ENCODE peak calls at places on chromosomes 12 and 14, in nine cellular contexts. One of them, this sample, is unnamed.
A peak's percentile ranks its signal among the peaks of the same experiment; 100 is the strongest.

GRCh38 chr12:124445121-124445718 is 122.2 kb downstream of the NCOR2 start:
- DNase-seq in heart right ventricle: no peak
- DNase-seq in transverse colon: no peak
- DNase-seq in tibial nerve: no peak
- DNase-seq in K562: no peak
- DNase-seq in uterus: no peak
- DNase-seq in IMR-90: no peak
- DNase-seq in cardiac muscle cell: no peak
- DNase-seq in lower lobe of right lung: peak; percentile 24
- DNase-seq in this sample: no peak

GRCh38 chr14:90519262-90519920 is 122.6 kb downstream of the CALM1 start:
- DNase-seq in heart right ventricle: no peak
- DNase-seq in transverse colon: no peak
- DNase-seq in tibial nerve: no peak
- DNase-seq in K562: no peak
- DNase-seq in uterus: no peak
- DNase-seq in IMR-90: no peak
- DNase-seq in cardiac muscle cell: no peak
- DNase-seq in lower lobe of right lung: peak; percentile 15
- DNase-seq in this sample: no peak

GRCh38 chr12:130116791-130117190 is 45.5 kb upstream of the FZD10 start:
- DNase-seq in heart right ventricle: no peak
- DNase-seq in transverse colon: no peak
- DNase-seq in tibial nerve: no peak
- DNase-seq in K562: no peak
- DNase-seq in uterus: no peak
- DNase-seq in IMR-90: no peak
- DNase-seq in cardiac muscle cell: no peak
- DNase-seq in lower lobe of right lung: no peak
- DNase-seq in this sample: no peak

GRCh38 chr12:5052348-5052747 is 8.7 kb downstream of the KCNA5 start:
- DNase-seq in heart right ventricle: no peak
- DNase-seq in transverse colon: no peak
- DNase-seq in tibial nerve: no peak
- DNase-seq in K562: no peak
- DNase-seq in uterus: no peak
- DNase-seq in IMR-90: no peak
- DNase-seq in cardiac muscle cell: peak; percentile 44
- DNase-seq in lower lobe of right lung: no peak
- DNase-seq in this sample: no peak

GRCh38 chr14:50775357-50775756 is 55.6 kb downstream of the NIN start:
- DNase-seq in heart right ventricle: no peak
- DNase-seq in transverse colon: no peak
- DNase-seq in tibial nerve: no peak
- DNase-seq in K562: no peak
- DNase-seq in uterus: no peak
- DNase-seq in IMR-90: peak; percentile 93
- DNase-seq in cardiac muscle cell: no peak
- DNase-seq in lower lobe of right lung: no peak
- DNase-seq in this sample: no peak

GRCh38 chr14:48967419-48967818 is 618.8 kb downstream of the RPS29 start:
- DNase-seq in heart right ventricle: no peak
- DNase-seq in transverse colon: no peak
- DNase-seq in tibial nerve: no peak
- DNase-seq in K562: no peak
- DNase-seq in uterus: no peak
- DNase-seq in IMR-90: peak; percentile 8
- DNase-seq in cardiac muscle cell: no peak
- DNase-seq in lower lobe of right lung: no peak
- DNase-seq in this sample: no peak

GRCh38 chr12:49707127-49707811 is at the start of gene FMNL3:
- DNase-seq in heart right ventricle: peak; percentile 97
- DNase-seq in transverse colon: peak; percentile 98
- DNase-seq in tibial nerve: peak; percentile 98
- DNase-seq in K562: peak; percentile 100
- DNase-seq in uterus: peak; percentile 99
- DNase-seq in IMR-90: peak; percentile 95
- DNase-seq in cardiac muscle cell: peak; percentile 98
- DNase-seq in lower lobe of right lung: peak; percentile 99
- DNase-seq in this sample: peak; percentile 96

GRCh38 chr12:93502802-93503623 is 35.7 kb downstream of the MRPL42 start:
- DNase-seq in heart right ventricle: peak; percentile 46
- DNase-seq in transverse colon: peak; percentile 43
- DNase-seq in tibial nerve: peak; percentile 58
- DNase-seq in K562: peak; percentile 20
- DNase-seq in uterus: peak; percentile 36
- DNase-seq in IMR-90: peak; percentile 48
- DNase-seq in cardiac muscle cell: peak; percentile 52
- DNase-seq in lower lobe of right lung: no peak
- DNase-seq in this sample: no peak

GRCh38 chr14:89013098-89013504 is 188.7 kb downstream of the TTC8 start:
- DNase-seq in heart right ventricle: no peak
- DNase-seq in transverse colon: peak; percentile 79
- DNase-seq in tibial nerve: no peak
- DNase-seq in K562: peak; percentile 73
- DNase-seq in uterus: no peak
- DNase-seq in IMR-90: peak; percentile 11
- DNase-seq in cardiac muscle cell: peak; percentile 11
- DNase-seq in lower lobe of right lung: no peak
- DNase-seq in this sample: no peak

GRCh38 chr12:57088442-57089258 is at the start of gene NAB2:
- DNase-seq in heart right ventricle: peak; percentile 97
- DNase-seq in transverse colon: peak; percentile 96
- DNase-seq in tibial nerve: peak; percentile 95
- DNase-seq in K562: peak; percentile 85
- DNase-seq in uterus: peak; percentile 95
- DNase-seq in IMR-90: peak; percentile 97
- DNase-seq in cardiac muscle cell: peak; percentile 98
- DNase-seq in lower lobe of right lung: peak; percentile 98
- DNase-seq in this sample: peak; percentile 97
- TF ChIP-seq CTCF in heart right ventricle: no peak
- TF ChIP-seq CTCF in transverse colon: no peak
- TF ChIP-seq CTCF in tibial nerve: peak; percentile 32
- TF ChIP-seq CTCF in K562: no peak
- TF ChIP-seq CTCF in uterus: no peak
- TF ChIP-seq CTCF in IMR-90: no peak
- TF ChIP-seq CTCF in cardiac muscle cell: no peak
- TF ChIP-seq CTCF in lower lobe of right lung: no peak
- TF ChIP-seq CTCF in this sample: no peak

DNA sequence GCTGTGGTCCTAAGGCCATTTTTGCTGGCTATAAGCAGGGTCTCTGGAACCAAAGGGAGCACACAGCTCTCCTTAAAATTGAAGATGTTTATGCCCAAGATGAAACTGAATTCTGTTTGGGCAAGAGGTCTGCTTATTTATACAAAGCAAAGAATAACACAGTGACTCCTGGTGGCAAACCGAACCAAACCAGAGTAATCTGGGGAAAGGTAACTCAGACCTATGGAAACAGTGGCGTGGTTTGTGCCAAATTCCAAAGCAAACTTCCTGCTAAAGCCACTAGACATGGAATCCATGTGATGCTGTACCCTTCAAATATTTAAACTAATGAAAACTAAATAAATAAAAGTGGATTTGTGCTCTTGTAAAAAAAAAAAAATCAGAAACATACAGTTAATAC is 29.6 kb upstream of the BICDL1 start:
- DNase-seq in heart right ventricle: no peak
- DNase-seq in transverse colon: no peak
- DNase-seq in tibial nerve: no peak
- DNase-seq in K562: no peak
- DNase-seq in uterus: no peak
- DNase-seq in IMR-90: no peak
- DNase-seq in cardiac muscle cell: no peak
- DNase-seq in lower lobe of right lung: no peak
- DNase-seq in this sample: no peak
- H3K9me3 ChIP-seq in heart right ventricle: no peaks in the 10 kb centered on the region
- H3K9me3 ChIP-seq in transverse colon: peaks cover 14% of the 10 kb centered on the region
- H3K9me3 ChIP-seq in tibial nerve: peaks cover 41% of the 10 kb centered on the region
- H3K9me3 ChIP-seq in K562: no peaks in the 10 kb centered on the region
- H3K9me3 ChIP-seq in uterus: peaks cover 4% of the 10 kb centered on the region
- H3K9me3 ChIP-seq in IMR-90: peaks cover 12% of the 10 kb centered on the region
- H3K9me3 ChIP-seq in cardiac muscle cell: no peaks in the 10 kb centered on the region
- H3K9me3 ChIP-seq in lower lobe of right lung: peaks cover 18% of the 10 kb centered on the region
- H3K9me3 ChIP-seq in this sample: peaks cover 34% of the 10 kb centered on the region

DNA sequence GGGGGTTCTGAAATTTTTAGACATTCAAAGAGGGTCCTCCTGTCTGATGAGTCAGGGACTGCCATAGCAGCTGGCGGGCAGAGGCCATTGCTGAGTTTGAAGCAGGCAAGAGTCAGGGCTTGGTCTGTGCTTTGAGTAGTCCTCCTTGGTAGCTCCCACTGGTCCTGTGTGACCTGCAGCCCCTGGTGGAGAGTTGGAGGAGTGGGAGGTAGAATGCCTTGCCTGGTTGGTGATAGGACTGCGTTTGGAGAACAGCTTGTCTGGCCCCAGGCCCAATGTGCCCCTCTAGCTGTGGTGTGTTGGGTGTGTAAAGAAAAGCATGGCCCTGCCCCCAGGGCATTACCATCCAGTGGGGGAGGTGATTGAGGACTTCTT is 116.7 kb downstream of the BEGAIN start:
- DNase-seq in heart right ventricle: no peak
- DNase-seq in transverse colon: no peak
- DNase-seq in tibial nerve: no peak
- DNase-seq in K562: no peak
- DNase-seq in uterus: no peak
- DNase-seq in IMR-90: no peak
- DNase-seq in cardiac muscle cell: no peak
- DNase-seq in lower lobe of right lung: no peak
- DNase-seq in this sample: no peak
- TF ChIP-seq CTCF in heart right ventricle: no peak
- TF ChIP-seq CTCF in transverse colon: no peak
- TF ChIP-seq CTCF in tibial nerve: no peak
- TF ChIP-seq CTCF in K562: peak; percentile 34
- TF ChIP-seq CTCF in uterus: no peak
- TF ChIP-seq CTCF in IMR-90: no peak
- TF ChIP-seq CTCF in cardiac muscle cell: no peak
- TF ChIP-seq CTCF in lower lobe of right lung: no peak
- TF ChIP-seq CTCF in this sample: no peak

DNA sequence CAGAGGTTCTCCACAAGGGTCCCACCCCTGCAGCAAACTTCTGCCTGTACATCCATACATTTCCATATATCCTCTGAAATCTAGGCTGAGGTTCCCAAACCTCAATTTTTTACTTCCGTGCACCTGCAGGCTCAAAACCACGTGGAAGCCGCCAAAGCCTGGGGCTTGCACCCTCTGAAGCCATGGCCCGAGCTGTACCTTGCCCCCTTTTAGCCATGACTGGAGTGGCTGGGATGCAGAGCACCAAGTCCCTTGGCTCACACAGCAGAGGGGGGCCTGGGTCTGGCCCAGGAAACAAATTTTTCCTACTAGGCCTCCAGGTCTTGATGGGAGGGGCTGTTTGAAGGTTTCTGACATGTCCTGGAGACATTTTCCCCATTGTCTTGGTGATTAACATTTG is 84.4 kb downstream of the FSCB start:
- DNase-seq in heart right ventricle: no peak
- DNase-seq in transverse colon: no peak
- DNase-seq in tibial nerve: no peak
- DNase-seq in K562: no peak
- DNase-seq in uterus: no peak
- DNase-seq in IMR-90: no peak
- DNase-seq in cardiac muscle cell: no peak
- DNase-seq in lower lobe of right lung: no peak
- DNase-seq in this sample: no peak
- H3K9me3 ChIP-seq in heart right ventricle: no peaks in the 10 kb centered on the region
- H3K9me3 ChIP-seq in transverse colon: no peaks in the 10 kb centered on the region
- H3K9me3 ChIP-seq in tibial nerve: no peaks in the 10 kb centered on the region
- H3K9me3 ChIP-seq in K562: no peaks in the 10 kb centered on the region
- H3K9me3 ChIP-seq in uterus: no peaks in the 10 kb centered on the region
- H3K9me3 ChIP-seq in IMR-90: no peaks in the 10 kb centered on the region
- H3K9me3 ChIP-seq in cardiac muscle cell: no peaks in the 10 kb centered on the region
- H3K9me3 ChIP-seq in lower lobe of right lung: no peaks in the 10 kb centered on the region
- H3K9me3 ChIP-seq in this sample: no peaks in the 10 kb centered on the region

GRCh38 chr12:53211476-53212381 is 4.7 kb upstream of the ITGB7 start:
- DNase-seq in heart right ventricle: no peak
- DNase-seq in transverse colon: no peak
- DNase-seq in tibial nerve: no peak
- DNase-seq in K562: peak; percentile 73
- DNase-seq in uterus: peak; percentile 13
- DNase-seq in IMR-90: no peak
- DNase-seq in cardiac muscle cell: no peak
- DNase-seq in lower lobe of right lung: no peak
- DNase-seq in this sample: no peak
- TF ChIP-seq CTCF in heart right ventricle: peak; percentile 42
- TF ChIP-seq CTCF in transverse colon: no peak
- TF ChIP-seq CTCF in tibial nerve: no peak
- TF ChIP-seq CTCF in K562: peak; percentile 79
- TF ChIP-seq CTCF in uterus: no peak
- TF ChIP-seq CTCF in IMR-90: no peak
- TF ChIP-seq CTCF in cardiac muscle cell: peak; percentile 33
- TF ChIP-seq CTCF in lower lobe of right lung: peak; percentile 15
- TF ChIP-seq CTCF in this sample: no peak

DNA sequence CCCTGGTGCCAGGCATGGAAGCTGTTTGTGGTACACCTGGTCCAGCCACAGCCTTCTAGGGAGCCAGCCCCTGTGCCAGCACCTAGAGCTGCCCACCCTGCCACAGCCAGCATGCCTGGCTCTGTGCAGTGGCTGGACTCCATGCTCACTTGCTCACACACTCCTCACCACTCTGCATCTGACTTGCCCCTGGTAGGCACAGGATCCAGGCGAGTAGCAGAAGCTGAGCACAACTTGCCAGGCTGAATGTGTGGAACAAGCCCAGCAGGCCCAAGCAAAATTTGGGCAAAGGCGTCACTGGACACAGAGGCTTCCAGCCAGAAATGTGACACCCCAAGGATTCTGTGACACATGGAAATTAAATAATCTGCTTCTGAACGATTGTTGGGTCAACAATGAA is 106.7 kb downstream of the MYF5 start:
- DNase-seq in heart right ventricle: no peak
- DNase-seq in transverse colon: no peak
- DNase-seq in tibial nerve: no peak
- DNase-seq in K562: no peak
- DNase-seq in uterus: no peak
- DNase-seq in IMR-90: no peak
- DNase-seq in cardiac muscle cell: no peak
- DNase-seq in lower lobe of right lung: no peak
- DNase-seq in this sample: no peak
- H3K9me3 ChIP-seq in heart right ventricle: no peaks in the 10 kb centered on the region
- H3K9me3 ChIP-seq in transverse colon: no peaks in the 10 kb centered on the region
- H3K9me3 ChIP-seq in tibial nerve: no peaks in the 10 kb centered on the region
- H3K9me3 ChIP-seq in K562: no peaks in the 10 kb centered on the region
- H3K9me3 ChIP-seq in uterus: no peaks in the 10 kb centered on the region
- H3K9me3 ChIP-seq in IMR-90: no peaks in the 10 kb centered on the region
- H3K9me3 ChIP-seq in cardiac muscle cell: no peaks in the 10 kb centered on the region
- H3K9me3 ChIP-seq in lower lobe of right lung: no peaks in the 10 kb centered on the region
- H3K9me3 ChIP-seq in this sample: no peaks in the 10 kb centered on the region

GRCh38 chr12:59164991-59165718 is 244.9 kb upstream of the LRIG3 start:
- DNase-seq in heart right ventricle: no peak
- DNase-seq in transverse colon: no peak
- DNase-seq in tibial nerve: no peak
- DNase-seq in K562: no peak
- DNase-seq in uterus: no peak
- DNase-seq in IMR-90: peak; percentile 64
- DNase-seq in cardiac muscle cell: peak; percentile 54
- DNase-seq in lower lobe of right lung: no peak
- DNase-seq in this sample: no peak
- TF ChIP-seq CTCF in heart right ventricle: peak; percentile 53
- TF ChIP-seq CTCF in transverse colon: peak; percentile 39
- TF ChIP-seq CTCF in tibial nerve: peak; percentile 40
- TF ChIP-seq CTCF in K562: no peak
- TF ChIP-seq CTCF in uterus: peak; percentile 25
- TF ChIP-seq CTCF in IMR-90: peak; percentile 61
- TF ChIP-seq CTCF in cardiac muscle cell: peak; percentile 54
- TF ChIP-seq CTCF in lower lobe of right lung: peak; percentile 44
- TF ChIP-seq CTCF in this sample: peak; percentile 42